ENCODE peak calls at places on chromosomes 2 and 18, in four cellular contexts. One of them, this sample, is unnamed.

GRCh38 chr2:37786854-37787253 is 115.4 kb upstream of the CDC42EP3 start:
- DNase-seq in IMR-90: no peak
- DNase-seq in A549: no peak
- DNase-seq in K562: no peak
- DNase-seq in this sample: peak

GRCh38 chr2:113253453-113253852 is 25.3 kb downstream of the PAX8 start:
- DNase-seq in K562: no peak
- DNase-seq in IMR-90: no peak
- DNase-seq in A549: no peak
- DNase-seq in this sample: no peak

GRCh38 chr2:65800998-65801397 is 368.6 kb upstream of the SPRED2 start:
- DNase-seq in K562: no peak
- DNase-seq in IMR-90: peak
- DNase-seq in A549: no peak
- DNase-seq in this sample: no peak

GRCh38 chr2:173349295-173349694 is 5.4 kb upstream of the CDCA7 start:
- DNase-seq in A549: no peak
- DNase-seq in IMR-90: no peak
- DNase-seq in K562: no peak
- DNase-seq in this sample: no peak

GRCh38 chr2:71531522-71532047 is 78.2 kb downstream of the DYSF start:
- DNase-seq in K562: peak
- DNase-seq in A549: peak
- DNase-seq in IMR-90: peak
- DNase-seq in this sample: peak

GRCh38 chr2:185291035-185291647 is 447.5 kb upstream of the FSIP2 start:
- DNase-seq in K562: no peak
- DNase-seq in A549: no peak
- DNase-seq in IMR-90: peak
- DNase-seq in this sample: peak

GRCh38 chr2:168978461-168978861 is 52.7 kb downstream of the ABCB11 start:
- DNase-seq in IMR-90: no peak
- DNase-seq in A549: no peak
- DNase-seq in K562: no peak
- DNase-seq in this sample: no peak

GRCh38 chr2:101803128-101803527 is 105.6 kb downstream of the MAP4K4 start:
- DNase-seq in A549: no peak
- DNase-seq in IMR-90: peak
- DNase-seq in K562: no peak
- DNase-seq in this sample: peak

GRCh38 chr2:174632847-174633620 is 35.4 kb upstream of the WIPF1 start:
- DNase-seq in K562: peak
- DNase-seq in IMR-90: no peak
- DNase-seq in A549: no peak
- DNase-seq in this sample: no peak

GRCh38 chr2:12284487-12284886 is 432.2 kb upstream of the TRIB2 start:
- DNase-seq in A549: no peak
- DNase-seq in IMR-90: peak
- DNase-seq in K562: no peak
- DNase-seq in this sample: no peak

GRCh38 chr18:62828852-62829251 is 113.5 kb downstream of the PHLPP1 start:
- DNase-seq in K562: no peak
- DNase-seq in IMR-90: peak
- DNase-seq in A549: no peak
- DNase-seq in this sample: no peak

GRCh38 chr2:34372967-34373366 is 773.9 kb upstream of the FAM98A start:
- DNase-seq in K562: no peak
- DNase-seq in A549: no peak
- DNase-seq in IMR-90: no peak
- DNase-seq in this sample: no peak

GRCh38 chr18:44782617-44783016 is 101.9 kb downstream of the SETBP1 start:
- DNase-seq in A549: no peak
- DNase-seq in IMR-90: no peak
- DNase-seq in K562: no peak
- DNase-seq in this sample: no peak

GRCh38 chr18:44779893-44780292 is 99.2 kb downstream of the SETBP1 start:
- DNase-seq in IMR-90: no peak
- DNase-seq in K562: no peak
- DNase-seq in A549: no peak
- DNase-seq in this sample: no peak

GRCh38 chr18:44778788-44779187 is 98.1 kb downstream of the SETBP1 start:
- DNase-seq in K562: no peak
- DNase-seq in IMR-90: no peak
- DNase-seq in A549: no peak
- DNase-seq in this sample: no peak

GRCh38 chr18:44783371-44783770 is 102.7 kb downstream of the SETBP1 start:
- DNase-seq in IMR-90: no peak
- DNase-seq in A549: no peak
- DNase-seq in K562: no peak
- DNase-seq in this sample: no peak

DNA sequence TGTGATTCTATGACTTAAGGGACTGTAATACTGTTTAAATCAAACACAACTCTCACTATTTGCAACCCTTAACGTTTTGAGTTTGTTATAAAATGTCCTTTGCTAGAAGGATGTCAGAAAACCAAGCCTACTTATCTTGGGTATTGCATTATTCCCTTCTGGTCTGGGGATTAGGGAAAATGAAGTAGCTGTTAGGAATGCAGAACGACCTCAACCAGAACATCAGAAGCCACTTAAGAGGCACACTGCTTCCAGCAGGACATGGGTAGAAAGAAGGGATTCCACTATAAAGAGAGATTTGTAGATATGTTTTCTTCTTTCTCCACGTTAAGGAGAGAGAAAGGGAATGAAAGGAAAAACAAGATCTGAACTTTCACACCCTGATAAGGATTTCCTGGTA is 101.2 kb downstream of the SETBP1 start:
- DNase-seq in K562: no peak
- DNase-seq in A549: no peak
- DNase-seq in IMR-90: peak
- DNase-seq in this sample: no peak
- TF ChIP-seq MAZ in K562: no peak
- TF ChIP-seq MAZ in A549: no peak
- TF ChIP-seq MAZ in IMR-90: no peak
- TF ChIP-seq MAZ in this sample: no peak

GRCh38 chr2:2698182-2699116 is 367.4 kb upstream of the MYT1L start:
- DNase-seq in K562: peak
- DNase-seq in A549: peak
- DNase-seq in IMR-90: no peak
- DNase-seq in this sample: peak
- TF ChIP-seq MAZ in K562: no peak
- TF ChIP-seq MAZ in A549: no peak
- TF ChIP-seq MAZ in IMR-90: no peak
- TF ChIP-seq MAZ in this sample: no peak

GRCh38 chr2:39468574-39469331 is 31.7 kb upstream of the MAP4K3 start:
- DNase-seq in K562: no peak
- DNase-seq in IMR-90: peak
- DNase-seq in A549: no peak
- DNase-seq in this sample: peak

GRCh38 chr2:39466311-39466710 is 29.2 kb upstream of the MAP4K3 start:
- DNase-seq in A549: no peak
- DNase-seq in K562: no peak
- DNase-seq in IMR-90: no peak
- DNase-seq in this sample: no peak

GRCh38 chr2:39464867-39465266 is 27.8 kb upstream of the MAP4K3 start:
- DNase-seq in IMR-90: no peak
- DNase-seq in K562: no peak
- DNase-seq in A549: no peak
- DNase-seq in this sample: no peak

GRCh38 chr2:39470580-39470979 is 33.5 kb upstream of the MAP4K3 start:
- DNase-seq in A549: no peak
- DNase-seq in IMR-90: no peak
- DNase-seq in K562: no peak
- DNase-seq in this sample: no peak

DNA sequence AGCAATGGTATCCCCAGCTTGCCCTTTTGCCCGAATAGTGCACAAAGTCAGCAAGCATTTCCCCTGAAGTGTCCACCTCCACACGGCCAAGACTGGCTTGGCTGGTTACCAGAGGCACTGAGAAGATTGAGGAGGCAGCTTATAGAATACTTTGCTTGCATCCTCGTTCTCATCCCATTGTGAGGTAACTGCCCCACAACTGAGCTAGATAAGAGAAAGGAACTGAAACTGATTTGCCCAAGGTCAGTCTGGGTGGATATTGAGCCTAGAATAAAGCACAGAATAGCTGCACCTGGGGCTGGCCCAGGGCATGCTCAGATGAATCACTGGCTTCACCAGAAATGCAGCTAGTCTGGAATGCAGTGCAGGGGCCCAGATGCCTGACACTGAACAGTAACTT is 32.7 kb upstream of the MAP4K3 start:
- DNase-seq in K562: peak
- DNase-seq in IMR-90: peak
- DNase-seq in A549: no peak
- DNase-seq in this sample: peak
- TF ChIP-seq MAZ in K562: no peak
- TF ChIP-seq MAZ in IMR-90: no peak
- TF ChIP-seq MAZ in A549: no peak
- TF ChIP-seq MAZ in this sample: no peak

GRCh38 chr2:222693837-222694236 is 22.4 kb downstream of the MOGAT1 start:
- DNase-seq in A549: peak
- DNase-seq in IMR-90: no peak
- DNase-seq in K562: no peak
- DNase-seq in this sample: peak

GRCh38 chr2:222686086-222686750 is 14.8 kb downstream of the MOGAT1 start:
- DNase-seq in K562: no peak
- DNase-seq in A549: no peak
- DNase-seq in IMR-90: no peak
- DNase-seq in this sample: no peak

GRCh38 chr2:222688912-222689311 is 17.5 kb downstream of the MOGAT1 start:
- DNase-seq in A549: no peak
- DNase-seq in IMR-90: no peak
- DNase-seq in K562: no peak
- DNase-seq in this sample: no peak

GRCh38 chr2:222689322-222689721 is 17.9 kb downstream of the MOGAT1 start:
- DNase-seq in K562: no peak
- DNase-seq in IMR-90: no peak
- DNase-seq in A549: no peak
- DNase-seq in this sample: no peak

GRCh38 chr2:222690564-222691200 is 19.2 kb downstream of the MOGAT1 start:
- DNase-seq in K562: peak
- DNase-seq in A549: peak
- DNase-seq in IMR-90: peak
- DNase-seq in this sample: peak
- TF ChIP-seq MAZ in K562: peak
- TF ChIP-seq MAZ in A549: no peak
- TF ChIP-seq MAZ in IMR-90: no peak
- TF ChIP-seq MAZ in this sample: peak